ENCODE peak calls at places on chromosomes 5 and 9, in seven cellular contexts. V is HepG2, S is H1, K is GM12878, G is SK-N-SH, D is HCT116, O is T47D. Y is an unnamed sample.

GRCh38 chr5:139693676-139694364 is 45.7 kb downstream of the CXXC5 start:
- DNase-seq in K (no peak), G (no peak), D (no peak), V (no peak), S (no peak), O (no peak), Y (no peak)

GRCh38 chr9:105842023-105842644 is 147.8 kb downstream of the TMEM38B start:
- DNase-seq in O (no peak), K (peak), D (peak), S (no peak), V (peak), G (peak), Y (peak)

GRCh38 chr5:132466453-132467291 is 23.9 kb downstream of the IRF1 start:
- DNase-seq in G (no peak), V (peak), O (no peak), D (no peak), K (peak), S (no peak), Y (no peak)

GRCh38 chr9:20568406-20568805 is 53.9 kb downstream of the MLLT3 start:
- DNase-seq in D (no peak), V (no peak), O (no peak), G (no peak), S (no peak), K (no peak), Y (no peak)

GRCh38 chr5:40260351-40260750 is 419.4 kb upstream of the PTGER4 start:
- DNase-seq in D (no peak), O (no peak), V (no peak), G (no peak), K (no peak), S (no peak), Y (no peak)

GRCh38 chr5:73388371-73388684 is 60.2 kb downstream of the FOXD1 start:
- DNase-seq in V (no peak), K (no peak), D (no peak), S (no peak), O (no peak), G (no peak), Y (no peak)

GRCh38 chr5:81534481-81534840 is 140.5 kb upstream of the ACOT12 start:
- DNase-seq in O (no peak), V (no peak), D (no peak), S (no peak), G (no peak), K (no peak), Y (no peak)

GRCh38 chr5:36734422-36734821 is 128.0 kb downstream of the SLC1A3 start:
- DNase-seq in K (no peak), S (no peak), O (peak), G (peak), D (no peak), V (peak), Y (no peak)

GRCh38 chr5:172768573-172769323 is 2.2 kb downstream of the DUSP1 start:
- DNase-seq in S (no peak), V (no peak), O (no peak), G (no peak), K (no peak), D (no peak), Y (no peak)

GRCh38 chr9:69255591-69255990 is 69.4 kb upstream of the ENTREP1 start:
- DNase-seq in K (no peak), D (no peak), S (no peak), V (no peak), G (no peak), O (no peak), Y (no peak)

GRCh38 chr5:124528838-124529237 is 217.6 kb downstream of the ZNF608 start:
- DNase-seq in O (no peak), S (no peak), K (no peak), G (no peak), D (no peak), V (no peak), Y (no peak)

GRCh38 chr5:65070026-65070425 is 301.3 kb downstream of the CWC27 start:
- DNase-seq in K (no peak), V (no peak), O (no peak), D (no peak), S (no peak), G (no peak), Y (no peak)

GRCh38 chr5:71734141-71734540 is 15.1 kb downstream of the CARTPT start:
- DNase-seq in O (no peak), D (no peak), K (no peak), G (no peak), S (no peak), V (no peak), Y (no peak)

GRCh38 chr9:13627071-13627470 is 347.6 kb upstream of the MPDZ start:
- DNase-seq in S (no peak), O (no peak), D (no peak), K (no peak), V (no peak), G (no peak), Y (no peak)

GRCh38 chr5:72288923-72289322 is 31.1 kb downstream of the MRPS27 start:
- DNase-seq in S (no peak), V (no peak), K (no peak), G (no peak), D (no peak), O (no peak), Y (no peak)

GRCh38 chr9:100379862-100380261 is 27.1 kb upstream of the TEX10 start:
- DNase-seq in G (no peak), O (no peak), S (no peak), D (no peak), V (peak), K (no peak), Y (no peak)

GRCh38 chr9:37464426-37465248 is 613 bp downstream of the ZBTB5 start:
- DNase-seq in D (no peak), O (peak), S (peak), V (no peak), K (peak), G (no peak), Y (peak)

GRCh38 chr5:151523335-151523734 is 67.8 kb downstream of the FAT2 start:
- DNase-seq in G (peak), K (no peak), S (peak), V (peak), D (peak), O (peak), Y (peak)

GRCh38 chr5:176653401-176653800 is 6.1 kb downstream of the TSPAN17 start:
- DNase-seq in D (no peak), G (no peak), O (no peak), V (no peak), K (peak), S (no peak), Y (peak)

GRCh38 chr5:131530706-131531331 is 104.2 kb downstream of the RAPGEF6 start:
- DNase-seq in S (no peak), O (no peak), K (no peak), V (no peak), G (no peak), D (no peak), Y (no peak)

GRCh38 chr5:4580772-4581171 is 559.4 kb upstream of the ADAMTS16 start:
- DNase-seq in G (no peak), V (no peak), O (no peak), D (no peak), S (no peak), K (no peak), Y (no peak)

GRCh38 chr5:4581289-4581688 is 558.8 kb upstream of the ADAMTS16 start:
- DNase-seq in K (no peak), D (no peak), G (no peak), O (no peak), V (no peak), S (no peak), Y (no peak)

GRCh38 chr5:4579679-4580078 is 560.5 kb upstream of the ADAMTS16 start:
- DNase-seq in K (no peak), G (no peak), V (no peak), S (no peak), D (no peak), O (no peak), Y (no peak)

GRCh38 chr5:4584982-4585381 is 555.1 kb upstream of the ADAMTS16 start:
- DNase-seq in D (no peak), K (no peak), G (no peak), V (no peak), O (no peak), S (no peak), Y (no peak)
- TF ChIP-seq JUND in D (no peak), K (no peak), G (no peak), V (no peak), O (no peak), S (no peak), Y (no peak)

GRCh38 chr5:68343421-68343826 is 127.9 kb downstream of the PIK3R1 start:
- DNase-seq in G (no peak), S (no peak), K (peak), V (no peak), D (no peak), O (no peak), Y (peak)
- TF ChIP-seq JUND in G (peak), S (no peak), K (no peak), V (no peak), D (no peak), O (no peak), Y (peak)

DNA sequence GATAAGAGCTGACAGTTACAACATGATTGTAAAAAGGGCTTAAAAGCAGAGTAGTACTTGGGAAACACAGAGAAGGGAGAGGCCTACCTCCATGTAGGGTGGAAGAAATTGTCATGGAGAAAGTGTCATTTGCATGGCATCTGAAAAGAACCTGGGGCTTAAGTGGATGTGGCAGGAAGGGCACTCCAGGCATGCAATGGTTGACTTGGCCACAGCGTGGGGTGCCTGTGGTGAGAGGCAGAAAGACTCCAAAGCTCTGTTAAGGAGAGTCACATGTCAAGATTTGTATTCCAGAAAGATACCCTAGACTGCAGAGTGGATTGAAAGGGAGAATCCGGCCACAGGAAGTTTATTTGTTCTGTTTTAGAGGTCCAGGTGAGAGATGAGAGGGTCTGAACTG is 2.4 kb downstream of the POLR3G start:
- DNase-seq in V (no peak), O (no peak), S (peak), D (no peak), K (no peak), G (no peak), Y (no peak)
- TF ChIP-seq JUND in V (no peak), O (no peak), S (peak), D (no peak), K (no peak), G (no peak), Y (no peak)

GRCh38 chr9:108476574-108476973 is 379.2 kb downstream of the ACTL7B start:
- DNase-seq in O (no peak), V (no peak), G (no peak), D (no peak), K (no peak), S (no peak), Y (no peak)

GRCh38 chr9:108478431-108478837 is 377.4 kb downstream of the ACTL7B start:
- DNase-seq in D (no peak), S (no peak), K (no peak), O (no peak), G (no peak), V (no peak), Y (no peak)

GRCh38 chr9:108477538-108478006 is 378.2 kb downstream of the ACTL7B start:
- DNase-seq in V (peak), S (no peak), G (no peak), K (no peak), D (no peak), O (no peak), Y (no peak)

GRCh38 chr9:108479989-108480652 is 375.7 kb downstream of the ACTL7B start:
- DNase-seq in O (no peak), K (no peak), S (no peak), V (no peak), G (no peak), D (no peak), Y (no peak)

GRCh38 chr9:108478871-108479332 is 376.9 kb downstream of the ACTL7B start:
- DNase-seq in V (peak), G (no peak), K (peak), O (no peak), S (no peak), D (no peak), Y (no peak)
- TF ChIP-seq JUND in V (no peak), G (peak), K (no peak), O (no peak), S (no peak), D (peak), Y (no peak)

DNA sequence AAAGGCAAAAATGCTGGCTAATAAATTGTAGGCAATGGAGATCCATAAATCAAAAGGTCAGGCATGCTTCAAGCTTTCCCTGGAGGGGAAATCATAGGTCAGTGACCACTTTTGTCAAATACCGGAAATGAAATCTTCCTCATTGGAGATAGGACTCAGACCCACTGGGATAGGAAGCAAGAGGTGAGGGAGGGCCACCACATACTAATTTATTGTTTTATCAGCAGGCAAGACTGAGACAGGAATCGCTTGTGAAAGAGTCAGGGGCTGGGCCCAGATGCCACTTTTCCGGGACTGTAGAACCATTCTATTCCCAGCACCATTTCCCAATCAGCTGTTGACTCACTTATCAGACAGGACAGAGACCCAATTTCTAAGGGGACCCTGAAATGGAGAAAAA is 256.3 kb upstream of the TRIM32 start:
- DNase-seq in G (no peak), D (no peak), K (no peak), S (no peak), O (no peak), V (no peak), Y (no peak)
- TF ChIP-seq JUND in G (no peak), D (no peak), K (no peak), S (no peak), O (no peak), V (no peak), Y (no peak)

DNA sequence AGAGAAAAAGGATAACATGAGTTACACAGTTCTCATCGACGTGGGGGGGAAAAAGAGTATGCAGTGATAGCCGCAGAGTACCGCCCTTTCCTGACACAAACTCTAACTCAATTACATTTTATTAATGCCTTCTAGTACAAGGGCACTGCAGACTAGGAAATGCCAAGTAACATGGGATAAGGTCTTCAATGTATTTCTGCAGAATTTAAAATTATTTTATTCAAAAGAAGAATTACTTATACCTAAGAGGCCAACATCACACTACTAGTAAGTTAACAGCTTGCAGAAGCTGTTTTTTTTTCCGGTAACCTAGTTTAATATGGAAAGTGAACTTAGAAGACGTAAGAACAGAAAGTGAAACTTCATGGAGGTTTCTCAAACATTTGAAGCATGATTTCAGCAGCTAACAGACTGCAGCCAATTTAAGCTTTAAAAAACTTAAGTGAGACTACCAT is 3.9 kb downstream of the SETX start:
- DNase-seq in G (no peak), S (no peak), O (no peak), D (no peak), K (no peak), V (no peak), Y (no peak)
- TF ChIP-seq JUND in G (no peak), S (no peak), O (no peak), D (no peak), K (no peak), V (no peak), Y (no peak)

GRCh38 chr5:7606840-7607453 is 211.0 kb downstream of the ADCY2 start:
- DNase-seq in S (no peak), K (no peak), D (no peak), O (no peak), V (no peak), G (no peak), Y (no peak)
- TF ChIP-seq JUND in S (peak), K (no peak), D (no peak), O (no peak), V (no peak), G (no peak), Y (no peak)

GRCh38 chr9:1007312-1007711 is 30.9 kb downstream of the DMRT3 start:
- DNase-seq in D (no peak), S (no peak), G (no peak), V (no peak), K (no peak), O (no peak), Y (no peak)

GRCh38 chr9:1002678-1003077 is 26.2 kb downstream of the DMRT3 start:
- DNase-seq in V (no peak), K (no peak), O (no peak), S (no peak), D (no peak), G (no peak), Y (no peak)

GRCh38 chr9:1001838-1002237 is 25.4 kb downstream of the DMRT3 start:
- DNase-seq in K (no peak), D (no peak), O (no peak), S (no peak), V (no peak), G (no peak), Y (no peak)

GRCh38 chr9:1008256-1008655 is 31.8 kb downstream of the DMRT3 start:
- DNase-seq in S (no peak), V (no peak), G (no peak), O (no peak), D (no peak), K (no peak), Y (no peak)

DNA sequence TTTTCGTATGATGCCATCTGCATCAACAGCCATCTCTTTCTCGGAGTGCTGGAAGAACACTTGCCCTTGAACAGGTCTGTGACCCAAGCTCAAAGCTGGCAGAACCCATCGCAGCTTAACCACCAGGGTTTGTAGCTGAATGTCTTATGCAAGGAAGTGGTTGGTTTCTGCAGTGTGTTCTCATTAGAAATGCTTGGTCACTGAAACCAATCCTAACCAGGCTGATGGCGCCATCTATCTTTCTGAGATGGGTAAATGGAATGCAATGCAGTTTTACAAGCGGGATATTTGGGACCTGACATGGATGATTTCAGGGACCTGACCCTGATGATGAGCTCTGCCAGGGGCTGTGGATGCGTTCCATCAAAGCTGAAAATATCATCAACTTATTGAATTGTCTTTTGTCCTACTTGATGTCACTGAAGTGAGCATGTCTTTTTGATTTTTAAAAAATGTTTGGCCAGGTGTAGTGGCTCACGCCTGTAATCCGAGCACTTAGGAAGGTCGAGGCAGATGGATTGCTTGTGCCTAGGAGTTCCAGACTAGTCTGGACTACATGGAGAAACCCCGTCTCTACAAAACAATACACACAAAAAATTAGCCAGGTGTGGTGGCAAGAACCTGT is 28.7 kb downstream of the DMRT3 start:
- DNase-seq in D (peak), K (peak), O (no peak), G (peak), S (no peak), V (peak), Y (peak)
- TF ChIP-seq JUND in D (no peak), K (no peak), O (no peak), G (no peak), S (no peak), V (no peak), Y (no peak)

DNA sequence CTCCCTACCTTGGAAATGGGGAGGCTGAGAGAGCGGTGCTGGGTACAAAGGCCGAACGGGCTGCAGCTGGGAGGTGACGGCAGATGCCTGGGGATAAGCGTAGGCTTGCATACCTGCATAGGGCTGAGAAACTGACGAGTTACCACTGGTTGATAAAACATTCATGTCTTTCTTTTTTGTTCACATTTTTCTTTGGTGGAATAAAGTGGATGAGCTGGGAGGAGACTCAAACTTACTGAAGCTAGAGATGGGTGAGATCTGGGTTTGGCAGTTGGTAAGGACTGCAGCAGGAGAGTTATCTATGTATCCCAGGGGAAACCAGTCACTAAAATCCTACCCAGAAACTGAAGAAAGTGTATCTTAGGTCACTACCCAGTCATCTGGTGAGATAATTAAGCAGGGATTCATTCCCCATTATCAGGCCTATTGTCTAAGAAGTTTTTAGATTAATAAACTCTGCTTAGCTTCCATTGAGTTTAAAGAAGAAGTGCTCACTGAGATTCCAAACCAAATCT is 34.8 kb downstream of the FKBP15 start:
- DNase-seq in V (no peak), O (no peak), S (no peak), D (no peak), K (no peak), G (no peak), Y (no peak)
- TF ChIP-seq JUND in V (no peak), O (no peak), S (no peak), D (no peak), K (no peak), G (no peak), Y (no peak)

Y was measured in K562.